ENCODE peak calls at places on chromosomes 13 and 19, in six cellular contexts. One of them, this sample, is unnamed.

GRCh38 chr19:35290381-35291135 is 1.4 kb upstream of the MAG start:
- DNase-seq in OCI-LY7: no peak
- DNase-seq in amniotic stem cell: no peak
- DNase-seq in RKO: no peak
- DNase-seq in left cardiac atrium: no peak
- DNase-seq in amygdala: peak; percentile 87
- DNase-seq in this sample: peak; percentile 93

GRCh38 chr13:80029170-80029569 is 311.8 kb downstream of the SPRY2 start:
- DNase-seq in OCI-LY7: no peak
- DNase-seq in amniotic stem cell: no peak
- DNase-seq in RKO: no peak
- DNase-seq in left cardiac atrium: no peak
- DNase-seq in amygdala: no peak
- DNase-seq in this sample: no peak

GRCh38 chr13:24270639-24271131 is 38.7 kb upstream of the C1QTNF9 start:
- DNase-seq in OCI-LY7: no peak
- DNase-seq in amniotic stem cell: peak; percentile 3
- DNase-seq in RKO: no peak
- DNase-seq in left cardiac atrium: peak; percentile 78
- DNase-seq in amygdala: peak; percentile 80
- DNase-seq in this sample: peak; percentile 78

GRCh38 chr13:113514844-113515243 is 24.3 kb upstream of the DCUN1D2 start:
- DNase-seq in OCI-LY7: no peak
- DNase-seq in amniotic stem cell: no peak
- DNase-seq in RKO: no peak
- DNase-seq in left cardiac atrium: no peak
- DNase-seq in amygdala: no peak
- DNase-seq in this sample: no peak

GRCh38 chr13:49086711-49087110 is 111.0 kb downstream of the FNDC3A start:
- DNase-seq in OCI-LY7: no peak
- DNase-seq in amniotic stem cell: no peak
- DNase-seq in RKO: peak; percentile 22
- DNase-seq in left cardiac atrium: no peak
- DNase-seq in amygdala: no peak
- DNase-seq in this sample: peak; percentile 39

GRCh38 chr19:49387936-49388372 is at the start of gene KASH5:
- DNase-seq in OCI-LY7: peak; percentile 98
- DNase-seq in amniotic stem cell: no peak
- DNase-seq in RKO: no peak
- DNase-seq in left cardiac atrium: peak; percentile 85
- DNase-seq in amygdala: peak; percentile 48
- DNase-seq in this sample: peak; percentile 58

GRCh38 chr19:38693380-38694223 is 46.2 kb downstream of the ACTN4 start:
- DNase-seq in OCI-LY7: peak; percentile 9
- DNase-seq in amniotic stem cell: no peak
- DNase-seq in RKO: no peak
- DNase-seq in left cardiac atrium: no peak
- DNase-seq in amygdala: no peak
- DNase-seq in this sample: no peak

GRCh38 chr13:113358653-113359052 is 5.3 kb downstream of the GRTP1 start:
- DNase-seq in OCI-LY7: no peak
- DNase-seq in amniotic stem cell: no peak
- DNase-seq in RKO: no peak
- DNase-seq in left cardiac atrium: no peak
- DNase-seq in amygdala: no peak
- DNase-seq in this sample: no peak

GRCh38 chr13:49641810-49642291 is 13.5 kb downstream of the ARL11 start:
- DNase-seq in OCI-LY7: no peak
- DNase-seq in amniotic stem cell: peak; percentile 42
- DNase-seq in RKO: peak; percentile 71
- DNase-seq in left cardiac atrium: peak; percentile 58
- DNase-seq in amygdala: no peak
- DNase-seq in this sample: peak; percentile 16

GRCh38 chr13:59425211-59425721 is 738.5 kb downstream of the DIAPH3 start:
- DNase-seq in OCI-LY7: no peak
- DNase-seq in amniotic stem cell: no peak
- DNase-seq in RKO: no peak
- DNase-seq in left cardiac atrium: no peak
- DNase-seq in amygdala: no peak
- DNase-seq in this sample: no peak

GRCh38 chr13:21361123-21361522 is 98.0 kb downstream of the ZDHHC20 start:
- DNase-seq in OCI-LY7: no peak
- DNase-seq in amniotic stem cell: no peak
- DNase-seq in RKO: no peak
- DNase-seq in left cardiac atrium: no peak
- DNase-seq in amygdala: no peak
- DNase-seq in this sample: no peak

GRCh38 chr13:86447479-86447878 is 648.3 kb upstream of the SLITRK6 start:
- DNase-seq in OCI-LY7: no peak
- DNase-seq in amniotic stem cell: no peak
- DNase-seq in RKO: no peak
- DNase-seq in left cardiac atrium: no peak
- DNase-seq in amygdala: no peak
- DNase-seq in this sample: no peak

GRCh38 chr19:1851581-1852293 is 3.5 kb upstream of the REXO1 start:
- DNase-seq in OCI-LY7: no peak
- DNase-seq in amniotic stem cell: no peak
- DNase-seq in RKO: no peak
- DNase-seq in left cardiac atrium: no peak
- DNase-seq in amygdala: peak; percentile 42
- DNase-seq in this sample: no peak

GRCh38 chr13:51728972-51729371 is 75.0 kb downstream of the DHRS12 start:
- DNase-seq in OCI-LY7: no peak
- DNase-seq in amniotic stem cell: no peak
- DNase-seq in RKO: no peak
- DNase-seq in left cardiac atrium: no peak
- DNase-seq in amygdala: no peak
- DNase-seq in this sample: no peak

GRCh38 chr13:92172191-92172590 is 773.8 kb downstream of the GPC5 start:
- DNase-seq in OCI-LY7: no peak
- DNase-seq in amniotic stem cell: no peak
- DNase-seq in RKO: no peak
- DNase-seq in left cardiac atrium: no peak
- DNase-seq in amygdala: no peak
- DNase-seq in this sample: no peak

GRCh38 chr13:105817011-105817410 is 718.5 kb downstream of the EFNB2 start:
- DNase-seq in OCI-LY7: no peak
- DNase-seq in amniotic stem cell: no peak
- DNase-seq in RKO: no peak
- DNase-seq in left cardiac atrium: no peak
- DNase-seq in amygdala: no peak
- DNase-seq in this sample: no peak

GRCh38 chr13:28657784-28658538 is 969 bp upstream of the POMP start:
- DNase-seq in OCI-LY7: peak; percentile 17
- DNase-seq in amniotic stem cell: no peak
- DNase-seq in RKO: peak; percentile 49
- DNase-seq in left cardiac atrium: no peak
- DNase-seq in amygdala: no peak
- DNase-seq in this sample: no peak

GRCh38 chr13:105442941-105443340 is 1092.5 kb downstream of the EFNB2 start:
- DNase-seq in OCI-LY7: no peak
- DNase-seq in amniotic stem cell: peak; percentile 99
- DNase-seq in RKO: peak; percentile 90
- DNase-seq in left cardiac atrium: no peak
- DNase-seq in amygdala: no peak
- DNase-seq in this sample: no peak

GRCh38 chr13:109628251-109628699 is 158.1 kb downstream of the IRS2 start:
- DNase-seq in OCI-LY7: no peak
- DNase-seq in amniotic stem cell: no peak
- DNase-seq in RKO: peak; percentile 35
- DNase-seq in left cardiac atrium: no peak
- DNase-seq in amygdala: no peak
- DNase-seq in this sample: no peak

GRCh38 chr13:54174001-54174400 is 1145.4 kb downstream of the OLFM4 start:
- DNase-seq in OCI-LY7: no peak
- DNase-seq in amniotic stem cell: no peak
- DNase-seq in RKO: no peak
- DNase-seq in left cardiac atrium: no peak
- DNase-seq in amygdala: no peak
- DNase-seq in this sample: no peak

GRCh38 chr13:51632643-51633357 is 48.5 kb downstream of the WDFY2 start:
- DNase-seq in OCI-LY7: no peak
- DNase-seq in amniotic stem cell: no peak
- DNase-seq in RKO: no peak
- DNase-seq in left cardiac atrium: no peak
- DNase-seq in amygdala: peak; percentile 86
- DNase-seq in this sample: peak; percentile 96

GRCh38 chr13:51495300-51495699 is 42.5 kb upstream of the INTS6 start:
- DNase-seq in OCI-LY7: no peak
- DNase-seq in amniotic stem cell: no peak
- DNase-seq in RKO: no peak
- DNase-seq in left cardiac atrium: no peak
- DNase-seq in amygdala: no peak
- DNase-seq in this sample: no peak

GRCh38 chr19:45350477-45351058 is 10.0 kb downstream of the KLC3 start:
- DNase-seq in OCI-LY7: no peak
- DNase-seq in amniotic stem cell: no peak
- DNase-seq in RKO: no peak
- DNase-seq in left cardiac atrium: no peak
- DNase-seq in amygdala: no peak
- DNase-seq in this sample: no peak

GRCh38 chr13:105599477-105600037 is 935.9 kb downstream of the EFNB2 start:
- DNase-seq in OCI-LY7: no peak
- DNase-seq in amniotic stem cell: no peak
- DNase-seq in RKO: no peak
- DNase-seq in left cardiac atrium: peak; percentile 29
- DNase-seq in amygdala: no peak
- DNase-seq in this sample: no peak

GRCh38 chr19:10320602-10321416 is 5.0 kb upstream of the FDX2 start:
- DNase-seq in OCI-LY7: no peak
- DNase-seq in amniotic stem cell: no peak
- DNase-seq in RKO: no peak
- DNase-seq in left cardiac atrium: no peak
- DNase-seq in amygdala: no peak
- DNase-seq in this sample: no peak

GRCh38 chr19:46890423-46891170 is 29.8 kb downstream of the ARHGAP35 start:
- DNase-seq in OCI-LY7: no peak
- DNase-seq in amniotic stem cell: no peak
- DNase-seq in RKO: peak; percentile 29
- DNase-seq in left cardiac atrium: no peak
- DNase-seq in amygdala: no peak
- DNase-seq in this sample: no peak

GRCh38 chr19:7657047-7657779 is 11.6 kb upstream of the RETN start:
- DNase-seq in OCI-LY7: no peak
- DNase-seq in amniotic stem cell: no peak
- DNase-seq in RKO: no peak
- DNase-seq in left cardiac atrium: no peak
- DNase-seq in amygdala: peak; percentile 14
- DNase-seq in this sample: no peak

GRCh38 chr19:2064788-2065524 is 13.9 kb upstream of the MKNK2 start:
- DNase-seq in OCI-LY7: no peak
- DNase-seq in amniotic stem cell: no peak
- DNase-seq in RKO: no peak
- DNase-seq in left cardiac atrium: peak; percentile 63
- DNase-seq in amygdala: peak; percentile 31
- DNase-seq in this sample: no peak

GRCh38 chr19:27894906-27895754 is 1317.8 kb downstream of the UQCRFS1 start:
- DNase-seq in OCI-LY7: no peak
- DNase-seq in amniotic stem cell: no peak
- DNase-seq in RKO: no peak
- DNase-seq in left cardiac atrium: no peak
- DNase-seq in amygdala: no peak
- DNase-seq in this sample: no peak

GRCh38 chr19:12294308-12295158 is at the start of gene ZNF44:
- DNase-seq in OCI-LY7: peak; percentile 97
- DNase-seq in amniotic stem cell: peak; percentile 92
- DNase-seq in RKO: peak; percentile 98
- DNase-seq in left cardiac atrium: peak; percentile 98
- DNase-seq in amygdala: peak; percentile 97
- DNase-seq in this sample: peak; percentile 98

GRCh38 chr13:113078895-113079720 is 26.5 kb upstream of the F7 start:
- DNase-seq in OCI-LY7: no peak
- DNase-seq in amniotic stem cell: no peak
- DNase-seq in RKO: no peak
- DNase-seq in left cardiac atrium: no peak
- DNase-seq in amygdala: peak; percentile 75
- DNase-seq in this sample: peak; percentile 64

GRCh38 chr13:105412171-105412570 is 1123.3 kb downstream of the EFNB2 start:
- DNase-seq in OCI-LY7: no peak
- DNase-seq in amniotic stem cell: no peak
- DNase-seq in RKO: no peak
- DNase-seq in left cardiac atrium: no peak
- DNase-seq in amygdala: no peak
- DNase-seq in this sample: no peak

GRCh38 chr19:46620716-46621115 is 4.2 kb downstream of the PTGIR start:
- DNase-seq in OCI-LY7: no peak
- DNase-seq in amniotic stem cell: no peak
- DNase-seq in RKO: no peak
- DNase-seq in left cardiac atrium: peak; percentile 30
- DNase-seq in amygdala: no peak
- DNase-seq in this sample: no peak

GRCh38 chr19:4327877-4328242 is 10.8 kb downstream of the STAP2 start:
- DNase-seq in OCI-LY7: no peak
- DNase-seq in amniotic stem cell: no peak
- DNase-seq in RKO: no peak
- DNase-seq in left cardiac atrium: no peak
- DNase-seq in amygdala: no peak
- DNase-seq in this sample: no peak

GRCh38 chr13:77422724-77423123 is 95.8 kb upstream of the MYCBP2 start:
- DNase-seq in OCI-LY7: no peak
- DNase-seq in amniotic stem cell: no peak
- DNase-seq in RKO: no peak
- DNase-seq in left cardiac atrium: no peak
- DNase-seq in amygdala: no peak
- DNase-seq in this sample: no peak

GRCh38 chr19:11692127-11692790 is 46.5 kb downstream of the ZNF823 start:
- DNase-seq in OCI-LY7: no peak
- DNase-seq in amniotic stem cell: no peak
- DNase-seq in RKO: no peak
- DNase-seq in left cardiac atrium: no peak
- DNase-seq in amygdala: no peak
- DNase-seq in this sample: no peak